ENCODE peak calls at places on chromosome 18, in seven cellular contexts. R is GM12865, T is astrocyte, C is endothelial cell, M is PC-9, W is HL-60, V is AG09309. L is an unnamed sample.

GRCh38 chr18:62500966-62501591 is 21.7 kb upstream of the ZCCHC2 start:
- DNase-seq in T (no peak), V (no peak), C (no peak), W (no peak), R (no peak), M (no peak), L (no peak)

GRCh38 chr18:6561029-6561861 is 146.5 kb upstream of the L3MBTL4 start:
- DNase-seq in C (no peak), W (no peak), M (no peak), T (no peak), R (no peak), V (no peak), L (no peak)

GRCh38 chr18:460791-461190 is 39.7 kb downstream of the COLEC12 start:
- DNase-seq in T (no peak), W (no peak), C (no peak), V (no peak), M (no peak), R (no peak), L (no peak)

GRCh38 chr18:58338961-58339722 is 289.7 kb downstream of the ALPK2 start:
- DNase-seq in W (no peak), C (peak), M (no peak), T (peak), R (no peak), V (no peak), L (no peak)

GRCh38 chr18:45402485-45403056 is 212.7 kb upstream of the SLC14A2 start:
- DNase-seq in T (peak), M (no peak), R (no peak), W (no peak), C (no peak), V (no peak), L (peak)

GRCh38 chr18:77065221-77065981 is 67.2 kb downstream of the MBP start:
- DNase-seq in T (peak), M (peak), R (peak), W (peak), C (no peak), V (peak), L (peak)

GRCh38 chr18:35104391-35105051 is 63.3 kb downstream of the MAPRE2 start:
- DNase-seq in W (no peak), V (no peak), C (no peak), M (no peak), T (no peak), R (no peak), L (no peak)

GRCh38 chr18:32373995-32374394 is 96.7 kb downstream of the GAREM1 start:
- DNase-seq in M (peak), W (no peak), T (peak), R (no peak), C (no peak), V (no peak), L (no peak)

GRCh38 chr18:24930974-24931373 is 421.0 kb downstream of the ZNF521 start:
- DNase-seq in M (no peak), T (no peak), W (no peak), R (no peak), V (no peak), C (no peak), L (no peak)

GRCh38 chr18:73646772-73647171 is 500.9 kb downstream of the FBXO15 start:
- DNase-seq in C (no peak), W (no peak), V (peak), T (peak), M (no peak), R (no peak), L (peak)

GRCh38 chr18:27500531-27500930 is 315.4 kb upstream of the CHST9 start:
- DNase-seq in V (no peak), C (no peak), W (no peak), R (no peak), M (no peak), T (no peak), L (no peak)

GRCh38 chr18:47187721-47188120 is 11.6 kb upstream of the IER3IP1 start:
- DNase-seq in R (no peak), W (no peak), V (no peak), T (no peak), M (no peak), C (no peak), L (no peak)

GRCh38 chr18:47191956-47192355 is 15.8 kb upstream of the IER3IP1 start:
- DNase-seq in M (no peak), W (no peak), C (no peak), V (no peak), R (no peak), T (no peak), L (peak)
- TF ChIP-seq CTCF in M (no peak), W (no peak), C (no peak), V (no peak), R (no peak), T (no peak), L (no peak)

GRCh38 chr18:2906522-2907458 is 60.0 kb downstream of the EMILIN2 start:
- DNase-seq in W (peak), C (peak), V (no peak), R (peak), M (peak), T (no peak), L (no peak)
- TF ChIP-seq CTCF in W (peak), C (no peak), V (no peak), R (peak), M (no peak), T (no peak), L (peak)

GRCh38 chr18:49697757-49698595 is 115.4 kb downstream of the ACAA2 start:
- DNase-seq in V (no peak), T (peak), W (no peak), M (no peak), C (no peak), R (no peak), L (peak)
- TF ChIP-seq CTCF in V (no peak), T (no peak), W (no peak), M (no peak), C (no peak), R (no peak), L (no peak)

DNA sequence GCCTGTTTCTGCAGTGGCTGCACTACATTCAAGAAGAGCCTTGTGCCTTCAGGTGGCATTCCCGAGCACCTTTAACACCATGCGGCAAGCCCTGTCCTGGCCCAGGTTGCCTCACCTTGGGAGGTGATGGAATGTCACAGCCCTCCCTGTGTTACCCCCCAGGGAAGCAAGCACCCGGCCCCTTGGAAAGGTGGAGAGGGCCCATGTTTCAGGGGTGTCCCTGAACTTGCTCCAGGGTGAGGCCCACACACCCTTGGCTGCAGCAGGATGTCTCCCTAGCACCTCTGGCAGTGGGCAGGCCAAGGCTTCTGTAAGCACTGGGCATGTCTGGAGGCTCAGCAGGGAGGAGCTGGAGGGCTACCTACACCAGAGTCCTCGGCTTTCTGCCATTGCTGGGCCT is 29.3 kb upstream of the ACAA2 start:
- DNase-seq in C (no peak), T (no peak), V (no peak), W (no peak), M (no peak), R (no peak), L (no peak)
- TF ChIP-seq CTCF in C (no peak), T (no peak), V (no peak), W (no peak), M (no peak), R (no peak), L (no peak)

GRCh38 chr18:66534110-66534509 is 69.8 kb downstream of the CDH19 start:
- DNase-seq in W (no peak), R (no peak), M (no peak), V (no peak), T (no peak), C (no peak), L (no peak)

GRCh38 chr18:66533693-66534092 is 70.2 kb downstream of the CDH19 start:
- DNase-seq in C (no peak), M (no peak), T (no peak), R (no peak), V (no peak), W (no peak), L (no peak)
- TF ChIP-seq CTCF in C (peak), M (no peak), T (no peak), R (no peak), V (no peak), W (no peak), L (no peak)